ENCODE peak calls at places on chromosomes 11 and 22, in nine cellular contexts. N is lower leg skin, D is body of pancreas, I is heart left ventricle, R is thyroid gland, O is OCI-LY7, Y is stomach, C is heart right ventricle, U is foreskin fibroblast. G is an unnamed sample.

GRCh38 chr11:68817554-68817953 is 24.2 kb downstream of the CPT1A start:
- DNase-seq in N (no peak), D (no peak), I (no peak), R (no peak), O (no peak), Y (no peak), C (no peak), U (no peak), G (no peak)

GRCh38 chr22:22513619-22514018 is 5.1 kb upstream of the ZNF280B start:
- DNase-seq in N (no peak), D (no peak), I (no peak), R (no peak), O (no peak), Y (no peak), C (no peak), U (no peak), G (no peak)

GRCh38 chr11:119863811-119864601 is 135.0 kb upstream of the NECTIN1 start:
- DNase-seq in N (no peak), D (no peak), I (no peak), R (peak), O (peak), Y (no peak), C (no peak), U (no peak), G (no peak)

GRCh38 chr22:44025171-44026065 is 1.3 kb downstream of the PARVB start:
- DNase-seq in N (peak), D (no peak), I (peak), R (no peak), O (peak), Y (peak), C (peak), U (no peak), G (no peak)

GRCh38 chr11:1163321-1163910 is 5.7 kb downstream of the MUC5AC start:
- DNase-seq in N (no peak), D (no peak), I (no peak), R (no peak), O (no peak), Y (peak), C (no peak), U (no peak), G (no peak)

GRCh38 chr22:37095113-37095512 is 14.4 kb downstream of the TMPRSS6 start:
- DNase-seq in N (no peak), D (no peak), I (no peak), R (no peak), O (no peak), Y (no peak), C (no peak), U (no peak), G (no peak)

GRCh38 chr11:123228489-123229163 is 33.6 kb upstream of the CLMP start:
- DNase-seq in N (no peak), D (no peak), I (no peak), R (no peak), O (no peak), Y (no peak), C (no peak), U (no peak), G (no peak)

GRCh38 chr11:129023968-129024676 is 81.5 kb upstream of the TP53AIP1 start:
- DNase-seq in N (peak), D (peak), I (no peak), R (peak), O (no peak), Y (peak), C (no peak), U (no peak), G (no peak)

GRCh38 chr11:59423835-59424234 is 2.4 kb downstream of the OR5A2 start:
- DNase-seq in N (no peak), D (no peak), I (no peak), R (no peak), O (no peak), Y (no peak), C (no peak), U (no peak), G (no peak)

GRCh38 chr11:34344410-34345011 is 13.3 kb downstream of the ABTB2 start:
- DNase-seq in N (no peak), D (no peak), I (no peak), R (no peak), O (no peak), Y (no peak), C (no peak), U (no peak), G (no peak)

GRCh38 chr11:116176484-116177005 is 596.2 kb downstream of the BUD13 start:
- DNase-seq in N (no peak), D (no peak), I (no peak), R (no peak), O (peak), Y (no peak), C (no peak), U (no peak), G (no peak)

GRCh38 chr22:34604312-34604711 is 461.6 kb upstream of the ISX start:
- DNase-seq in N (no peak), D (no peak), I (no peak), R (no peak), O (no peak), Y (no peak), C (no peak), U (no peak), G (no peak)

GRCh38 chr11:69915151-69915500 is 95.9 kb upstream of the FGF3 start:
- DNase-seq in N (no peak), D (no peak), I (no peak), R (no peak), O (no peak), Y (no peak), C (no peak), U (peak), G (no peak)

GRCh38 chr11:75793966-75794365 is 21.0 kb upstream of the UVRAG start:
- DNase-seq in N (no peak), D (no peak), I (no peak), R (no peak), O (no peak), Y (no peak), C (no peak), U (no peak), G (no peak)

GRCh38 chr22:23806837-23807236 is 20.1 kb downstream of the SMARCB1 start:
- DNase-seq in N (no peak), D (no peak), I (no peak), R (no peak), O (peak), Y (no peak), C (no peak), U (no peak), G (no peak)

GRCh38 chr11:61917357-61918109 is at the start of gene RAB3IL1:
- DNase-seq in N (peak), D (no peak), I (peak), R (peak), O (no peak), Y (peak), C (peak), U (no peak), G (no peak)

GRCh38 chr11:130448416-130449068 is at the start of gene ADAMTS15:
- DNase-seq in N (peak), D (peak), I (peak), R (peak), O (no peak), Y (peak), C (peak), U (peak), G (no peak)

GRCh38 chr11:73528013-73528412 is 69.9 kb downstream of the FAM168A start:
- DNase-seq in N (no peak), D (no peak), I (no peak), R (no peak), O (no peak), Y (no peak), C (no peak), U (no peak), G (no peak)

GRCh38 chr11:73530109-73530508 is 67.8 kb downstream of the FAM168A start:
- DNase-seq in N (no peak), D (no peak), I (no peak), R (no peak), O (peak), Y (no peak), C (no peak), U (no peak), G (no peak)

GRCh38 chr11:73528877-73529530 is 68.9 kb downstream of the FAM168A start:
- DNase-seq in N (no peak), D (no peak), I (no peak), R (no peak), O (no peak), Y (no peak), C (no peak), U (no peak), G (no peak)

GRCh38 chr11:73525611-73526010 is 72.3 kb downstream of the FAM168A start:
- DNase-seq in N (no peak), D (no peak), I (no peak), R (no peak), O (no peak), Y (no peak), C (no peak), U (no peak), G (no peak)

GRCh38 chr11:73528420-73528819 is 69.5 kb downstream of the FAM168A start:
- DNase-seq in N (no peak), D (no peak), I (no peak), R (no peak), O (no peak), Y (no peak), C (no peak), U (no peak), G (no peak)
- TF ChIP-seq CTCF in N (no peak), D (no peak), I (no peak), R (no peak), O (no peak), Y (no peak), C (no peak), U (no peak), G (no peak)

GRCh38 chr11:56841210-56841810 is 92.8 kb upstream of the OR9G4 start:
- DNase-seq in N (peak), D (peak), I (peak), R (peak), O (peak), Y (peak), C (no peak), U (peak), G (peak)
- H3K4me3 ChIP-seq in N (no peak), D (no peak), I (no peak), R (no peak), O (no peak), Y (no peak), C (no peak), U (no peak), G (no peak)

DNA sequence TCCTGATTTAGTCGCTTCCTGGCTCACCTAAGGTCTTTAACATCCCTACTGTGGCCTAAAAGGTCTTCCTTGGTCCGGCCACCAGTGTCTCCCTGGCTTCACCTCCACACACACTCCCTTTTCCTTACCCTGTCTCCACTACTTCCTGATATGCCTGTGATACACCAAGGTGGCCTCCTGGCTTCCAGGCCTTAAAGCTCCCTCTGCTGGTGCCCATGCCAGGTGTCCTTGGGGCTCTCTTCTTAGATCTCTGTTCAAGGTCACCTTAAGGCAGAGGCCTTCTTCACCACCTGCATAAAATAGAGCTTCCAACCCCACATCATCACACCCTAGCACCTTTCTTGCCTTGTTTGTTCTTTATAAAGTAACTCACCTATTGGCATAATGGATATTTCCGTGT is 787.7 kb downstream of the NTM start:
- DNase-seq in N (no peak), D (no peak), I (no peak), R (no peak), O (peak), Y (peak), C (no peak), U (peak), G (no peak)
- TF ChIP-seq CTCF in N (no peak), D (no peak), I (peak), R (no peak), O (peak), Y (no peak), C (no peak), U (peak), G (peak)

GRCh38 chr11:32895471-32895870 is 2.9 kb downstream of the QSER1 start:
- DNase-seq in N (no peak), D (no peak), I (no peak), R (no peak), O (no peak), Y (no peak), C (no peak), U (no peak), G (no peak)
- H3K4me3 ChIP-seq in N (no peak), D (no peak), I (no peak), R (no peak), O (peak), Y (no peak), C (no peak), U (no peak), G (no peak)

GRCh38 chr11:65218446-65218845 is 36.7 kb downstream of the CAPN1 start:
- DNase-seq in N (no peak), D (no peak), I (no peak), R (no peak), O (no peak), Y (no peak), C (no peak), U (no peak), G (no peak)

GRCh38 chr11:65215441-65216076 is 33.8 kb downstream of the CAPN1 start:
- DNase-seq in N (no peak), D (no peak), I (no peak), R (no peak), O (no peak), Y (peak), C (no peak), U (no peak), G (no peak)

GRCh38 chr11:65217441-65218423 is 36.0 kb downstream of the CAPN1 start:
- DNase-seq in N (no peak), D (no peak), I (no peak), R (no peak), O (peak), Y (no peak), C (no peak), U (no peak), G (no peak)

GRCh38 chr11:65214212-65214845 is 32.6 kb downstream of the CAPN1 start:
- DNase-seq in N (no peak), D (no peak), I (no peak), R (no peak), O (no peak), Y (peak), C (no peak), U (no peak), G (no peak)

GRCh38 chr11:65216830-65217229 is 35.1 kb downstream of the CAPN1 start:
- DNase-seq in N (no peak), D (no peak), I (no peak), R (no peak), O (no peak), Y (no peak), C (no peak), U (no peak), G (no peak)
- TF ChIP-seq CTCF in N (no peak), D (no peak), I (no peak), R (no peak), O (no peak), Y (no peak), C (no peak), U (no peak), G (no peak)

GRCh38 chr11:2892215-2893020 is 6.8 kb upstream of the CDKN1C start:
- DNase-seq in N (no peak), D (no peak), I (peak), R (peak), O (peak), Y (peak), C (peak), U (peak), G (no peak)
- H3K4me3 ChIP-seq in N (no peak), D (no peak), I (peak), R (peak), O (peak), Y (peak), C (peak), U (peak), G (peak)

GRCh38 chr22:41612626-41613025 is 8.2 kb downstream of the DESI1 start:
- DNase-seq in N (no peak), D (no peak), I (no peak), R (no peak), O (no peak), Y (no peak), C (no peak), U (no peak), G (no peak)
- TF ChIP-seq CTCF in N (no peak), D (no peak), I (no peak), R (no peak), O (no peak), Y (no peak), C (no peak), U (no peak), G (no peak)

GRCh38 chr11:41307371-41308080 is 151.9 kb downstream of the LRRC4C start:
- DNase-seq in N (no peak), D (no peak), I (no peak), R (no peak), O (no peak), Y (no peak), C (no peak), U (no peak), G (no peak)
- H3K4me3 ChIP-seq in N (no peak), D (no peak), I (no peak), R (no peak), O (no peak), Y (no peak), C (no peak), U (no peak), G (no peak)

DNA sequence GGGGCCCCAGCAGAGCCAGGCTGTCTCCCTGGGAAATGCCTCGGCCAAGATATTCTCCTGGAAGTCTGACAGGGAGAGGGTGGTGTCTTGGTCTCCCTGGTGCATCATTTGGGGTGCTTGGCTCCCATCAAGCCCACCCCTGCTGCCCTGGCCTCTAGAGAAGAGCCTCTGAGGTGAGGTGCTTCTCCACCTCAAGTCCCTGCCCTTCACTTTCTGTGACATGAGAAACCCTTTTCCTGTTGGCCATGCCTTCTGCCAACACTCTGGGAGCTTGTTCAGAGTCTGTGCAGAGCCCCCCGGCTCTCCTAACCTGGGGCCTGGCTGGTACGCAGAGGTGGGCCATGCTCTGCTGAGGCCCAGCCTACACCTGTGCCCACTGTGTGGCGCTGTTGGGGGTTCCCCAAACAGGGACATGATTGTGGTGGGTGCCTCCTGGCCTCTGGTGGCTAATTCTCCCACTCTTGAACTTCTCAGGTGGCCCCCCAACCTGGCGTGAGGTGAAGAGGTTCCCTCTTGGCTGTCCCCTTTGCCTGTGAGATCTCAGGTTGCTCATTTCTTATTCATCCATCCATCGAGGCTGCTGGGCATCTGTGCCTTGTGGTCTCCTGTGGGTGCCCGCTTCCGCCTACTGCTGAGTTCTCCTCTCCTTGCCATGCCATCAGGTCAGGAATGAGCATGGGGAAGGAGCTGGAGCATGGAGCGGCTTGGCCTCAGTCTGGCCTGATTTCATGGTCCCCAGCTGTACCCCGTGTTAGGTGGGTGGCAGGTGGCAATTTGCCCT is 19.2 kb upstream of the DGCR8 start:
- DNase-seq in N (no peak), D (no peak), I (no peak), R (no peak), O (no peak), Y (no peak), C (no peak), U (no peak), G (no peak)
- TF ChIP-seq CTCF in N (no peak), D (no peak), I (no peak), R (no peak), O (peak), Y (no peak), C (no peak), U (no peak), G (no peak)

GRCh38 chr22:42721045-42721434 is 370 bp upstream of the A4GALT start:
- DNase-seq in N (no peak), D (no peak), I (no peak), R (no peak), O (no peak), Y (no peak), C (no peak), U (no peak), G (no peak)
- H3K4me3 ChIP-seq in N (peak), D (no peak), I (peak), R (peak), O (peak), Y (peak), C (peak), U (peak), G (peak)

G was measured in AG09309.